ENCODE peak calls at places on chromosomes 4 and X, in eight cellular contexts. N is heart right ventricle; X is hypothalamus; Z is PC-3; A is activated gamma-delta T cell treated with anti-CD3 and anti-CD28 coated beads, Interleukin-2, amount 50 U/mL, for 16 hours; Y is neural crest cell; M is NCI-H1105; I is ELR. F is an unnamed sample.

GRCh38 chr4:103648541-103648940 is 71.2 kb downstream of the TACR3 start:
- DNase-seq in N (no peak), X (no peak), Z (no peak), A (no peak), Y (no peak), M (no peak), I (no peak), F (no peak)

GRCh38 chr4:39526283-39526682 is 956 bp downstream of the UGDH start:
- DNase-seq in N (no peak), X (no peak), Z (peak; percentile 6), A (no peak), Y (no peak), M (no peak), I (no peak), F (no peak)

GRCh38 chr4:88143504-88143903 is 14.9 kb downstream of the ABCG2 start:
- DNase-seq in N (no peak), X (no peak), Z (peak; percentile 90), A (no peak), Y (no peak), M (no peak), I (peak; percentile 90), F (no peak)

GRCh38 chr4:113293043-113293560 is 243.6 kb downstream of the ANK2 start:
- DNase-seq in N (peak; percentile 27), X (peak; percentile 19), Z (no peak), A (no peak), Y (no peak), M (no peak), I (peak; percentile 25), F (no peak)

GRCh38 chrX:16839852-16840460 is 30.2 kb downstream of the RBBP7 start:
- DNase-seq in N (no peak), X (no peak), Z (peak; percentile 43), A (no peak), Y (no peak), M (no peak), I (peak; percentile 81), F (no peak)

GRCh38 chrX:150692837-150693781 is at the start of gene MTMR1:
- DNase-seq in N (peak; percentile 18), X (peak; percentile 36), Z (peak; percentile 30), A (peak; percentile 34), Y (no peak), M (peak; percentile 38), I (peak; percentile 45), F (peak; percentile 41)

GRCh38 chr4:39591290-39591689 is 47.4 kb downstream of the SMIM14 start:
- DNase-seq in N (no peak), X (no peak), Z (peak; percentile 72), A (no peak), Y (no peak), M (no peak), I (peak; percentile 60), F (peak; percentile 34)

GRCh38 chrX:5648941-5649568 is 579.6 kb downstream of the NLGN4X start:
- DNase-seq in N (no peak), X (no peak), Z (no peak), A (no peak), Y (no peak), M (no peak), I (no peak), F (no peak)

GRCh38 chr4:18366762-18367358 is 345.3 kb upstream of the LCORL start:
- DNase-seq in N (no peak), X (no peak), Z (peak; percentile 48), A (no peak), Y (no peak), M (peak; percentile 13), I (peak; percentile 40), F (peak; percentile 23)

GRCh38 chrX:153993079-153993478 is 20.5 kb downstream of the TMEM187 start:
- DNase-seq in N (no peak), X (no peak), Z (no peak), A (no peak), Y (no peak), M (no peak), I (no peak), F (no peak)

GRCh38 chr4:184370711-184371389 is 103.5 kb downstream of the IRF2 start:
- DNase-seq in N (no peak), X (no peak), Z (no peak), A (no peak), Y (no peak), M (no peak), I (no peak), F (no peak)

GRCh38 chr4:112735474-112735951 is 98.6 kb downstream of the LARP7 start:
- DNase-seq in N (no peak), X (no peak), Z (peak; percentile 40), A (no peak), Y (no peak), M (no peak), I (peak; percentile 36), F (no peak)